ENCODE peak calls at places on chromosomes 1 and 21, in four cellular contexts. A is thoracic aorta, B is progenitor cell of endocrine pancreas, S is NCI-H460. T is an unnamed sample.

GRCh38 chr1:53138991-53139884 is 3.2 kb downstream of the SLC1A7 start:
- DNase-seq in A (no peak), B (no peak), S (no peak), T (no peak)

GRCh38 chr1:60903591-60903990 is 178.8 kb upstream of the NFIA start:
- DNase-seq in A (peak; percentile 19), B (no peak), S (no peak), T (no peak)

GRCh38 chr1:23779826-23780371 is 1.7 kb downstream of the PITHD1 start:
- DNase-seq in A (no peak), B (no peak), S (no peak), T (no peak)

GRCh38 chr21:37365657-37366487 is 701 bp upstream of the DYRK1A start:
- DNase-seq in A (no peak), B (peak; percentile 63), S (peak; percentile 47), T (no peak)

GRCh38 chr21:37430184-37430821 is 63.7 kb downstream of the DYRK1A start:
- DNase-seq in A (no peak), B (no peak), S (no peak), T (no peak)

GRCh38 chr1:3132685-3133084 is 63.7 kb downstream of the PRDM16 start:
- DNase-seq in A (no peak), B (no peak), S (no peak), T (no peak)

GRCh38 chr1:185355947-185356346 is 38.9 kb upstream of the IVNS1ABP start:
- DNase-seq in A (no peak), B (no peak), S (no peak), T (no peak)

GRCh38 chr1:206631085-206631509 is 4.2 kb upstream of the DYRK3 start:
- DNase-seq in A (no peak), B (no peak), S (peak; percentile 59), T (peak; percentile 75)

GRCh38 chr1:163205513-163205912 is 2.8 kb upstream of the RGS5 start:
- DNase-seq in A (no peak), B (no peak), S (no peak), T (no peak)

GRCh38 chr1:154386643-154387352 is 18.3 kb upstream of the IL6R start:
- DNase-seq in A (no peak), B (no peak), S (no peak), T (no peak)

GRCh38 chr1:82161651-82162238 is 361.0 kb downstream of the ADGRL2 start:
- DNase-seq in A (no peak), B (no peak), S (no peak), T (no peak)

GRCh38 chr21:44569861-44570517 is 3.5 kb upstream of the KRTAP10-4 start:
- DNase-seq in A (no peak), B (no peak), S (no peak), T (no peak)

GRCh38 chr21:45045481-45045880 is 28.9 kb upstream of the ADARB1 start:
- DNase-seq in A (no peak), B (no peak), S (no peak), T (no peak)

GRCh38 chr1:115068780-115069179 is 20.5 kb downstream of the TSPAN2 start:
- DNase-seq in A (no peak), B (no peak), S (no peak), T (no peak)

GRCh38 chr1:27001570-27002360 is 8.3 kb downstream of the TRNP1 start:
- DNase-seq in A (no peak), B (no peak), S (no peak), T (no peak)

GRCh38 chr1:183932412-183932811 is 105.1 kb downstream of the COLGALT2 start:
- DNase-seq in A (peak; percentile 43), B (no peak), S (no peak), T (peak; percentile 61)

GRCh38 chr1:214538497-214538896 is 12.9 kb downstream of the PTPN14 start:
- DNase-seq in A (no peak), B (no peak), S (no peak), T (no peak)

GRCh38 chr1:112388436-112388835 is 7.6 kb upstream of the CTTNBP2NL start:
- DNase-seq in A (no peak), B (no peak), S (no peak), T (peak; percentile 13)

GRCh38 chr1:164473544-164473943 is 85.4 kb upstream of the PBX1 start:
- DNase-seq in A (no peak), B (no peak), S (no peak), T (no peak)

GRCh38 chr1:88061106-88061829 is 622.8 kb upstream of the PKN2 start:
- DNase-seq in A (no peak), B (no peak), S (no peak), T (no peak)

GRCh38 chr21:38995755-38996154 is 187.5 kb downstream of the PSMG1 start:
- DNase-seq in A (no peak), B (no peak), S (no peak), T (no peak)

GRCh38 chr1:100794719-100795645 is 75.4 kb downstream of the VCAM1 start:
- DNase-seq in A (no peak), B (no peak), S (no peak), T (peak; percentile 82)

GRCh38 chr1:89451011-89451410 is 73.6 kb upstream of the LRRC8B start:
- DNase-seq in A (no peak), B (no peak), S (no peak), T (no peak)

T was measured in brain pericyte.